ENCODE peak calls at places on chromosomes 5 and 9, in nine cellular contexts. One of them, this sample, is unnamed.
A peak's percentile ranks its signal among the peaks of the same experiment; 100 is the strongest.

GRCh38 chr9:133714606-133715294 is 23.4 kb downstream of the SARDH start:
- DNase-seq in cardiac muscle cell: peak; percentile 52
- DNase-seq in IMR-90: peak; percentile 84
- DNase-seq in HCT116: no peak
- DNase-seq in psoas muscle: peak; percentile 50
- DNase-seq in OCI-LY7: no peak
- DNase-seq in CD8-positive, alpha-beta memory T cell: no peak
- DNase-seq in adrenal gland: peak; percentile 64
- DNase-seq in hepatocyte: peak; percentile 78
- DNase-seq in this sample: peak; percentile 56

GRCh38 chr9:35515766-35516165 is 25.9 kb downstream of the RUSC2 start:
- DNase-seq in hepatocyte: no peak
- DNase-seq in adrenal gland: no peak
- DNase-seq in OCI-LY7: no peak
- DNase-seq in IMR-90: no peak
- DNase-seq in CD8-positive, alpha-beta memory T cell: no peak
- DNase-seq in cardiac muscle cell: no peak
- DNase-seq in psoas muscle: no peak
- DNase-seq in HCT116: no peak
- DNase-seq in this sample: no peak

GRCh38 chr5:172412724-172413260 is 41.5 kb downstream of the SH3PXD2B start:
- DNase-seq in adrenal gland: peak; percentile 82
- DNase-seq in IMR-90: peak; percentile 95
- DNase-seq in cardiac muscle cell: no peak
- DNase-seq in OCI-LY7: no peak
- DNase-seq in hepatocyte: peak; percentile 52
- DNase-seq in psoas muscle: peak; percentile 93
- DNase-seq in HCT116: no peak
- DNase-seq in CD8-positive, alpha-beta memory T cell: no peak
- DNase-seq in this sample: no peak

GRCh38 chr9:97689401-97689800 is 7.7 kb downstream of the XPA start:
- DNase-seq in psoas muscle: no peak
- DNase-seq in IMR-90: peak; percentile 17
- DNase-seq in OCI-LY7: no peak
- DNase-seq in cardiac muscle cell: no peak
- DNase-seq in hepatocyte: no peak
- DNase-seq in HCT116: no peak
- DNase-seq in adrenal gland: no peak
- DNase-seq in CD8-positive, alpha-beta memory T cell: no peak
- DNase-seq in this sample: no peak

GRCh38 chr5:345404-346195 is 24.1 kb downstream of the AHRR start:
- DNase-seq in OCI-LY7: no peak
- DNase-seq in hepatocyte: no peak
- DNase-seq in IMR-90: no peak
- DNase-seq in adrenal gland: no peak
- DNase-seq in psoas muscle: no peak
- DNase-seq in cardiac muscle cell: no peak
- DNase-seq in CD8-positive, alpha-beta memory T cell: no peak
- DNase-seq in HCT116: no peak
- DNase-seq in this sample: peak; percentile 75

GRCh38 chr9:108104991-108105390 is 615.4 kb upstream of the KLF4 start:
- DNase-seq in IMR-90: no peak
- DNase-seq in OCI-LY7: no peak
- DNase-seq in cardiac muscle cell: no peak
- DNase-seq in psoas muscle: no peak
- DNase-seq in adrenal gland: no peak
- DNase-seq in CD8-positive, alpha-beta memory T cell: no peak
- DNase-seq in hepatocyte: no peak
- DNase-seq in HCT116: no peak
- DNase-seq in this sample: no peak

GRCh38 chr9:70574222-70574837 is 159.9 kb upstream of the KLF9 start:
- DNase-seq in psoas muscle: peak; percentile 48
- DNase-seq in hepatocyte: no peak
- DNase-seq in CD8-positive, alpha-beta memory T cell: no peak
- DNase-seq in IMR-90: peak; percentile 76
- DNase-seq in HCT116: no peak
- DNase-seq in cardiac muscle cell: no peak
- DNase-seq in OCI-LY7: no peak
- DNase-seq in adrenal gland: no peak
- DNase-seq in this sample: peak; percentile 57

GRCh38 chr5:15516486-15516885 is 16.5 kb downstream of the FBXL7 start:
- DNase-seq in cardiac muscle cell: no peak
- DNase-seq in hepatocyte: no peak
- DNase-seq in IMR-90: no peak
- DNase-seq in HCT116: no peak
- DNase-seq in OCI-LY7: no peak
- DNase-seq in CD8-positive, alpha-beta memory T cell: no peak
- DNase-seq in psoas muscle: no peak
- DNase-seq in adrenal gland: no peak
- DNase-seq in this sample: no peak

GRCh38 chr9:76162751-76163500 is 231.3 kb downstream of the RFK start:
- DNase-seq in CD8-positive, alpha-beta memory T cell: no peak
- DNase-seq in hepatocyte: peak; percentile 15
- DNase-seq in HCT116: no peak
- DNase-seq in cardiac muscle cell: peak; percentile 8
- DNase-seq in IMR-90: peak; percentile 75
- DNase-seq in OCI-LY7: no peak
- DNase-seq in psoas muscle: peak; percentile 30
- DNase-seq in adrenal gland: no peak
- DNase-seq in this sample: no peak

GRCh38 chr5:139882961-139883539 is 87.4 kb downstream of the PSD2 start:
- DNase-seq in adrenal gland: no peak
- DNase-seq in hepatocyte: peak; percentile 34
- DNase-seq in IMR-90: no peak
- DNase-seq in OCI-LY7: no peak
- DNase-seq in psoas muscle: no peak
- DNase-seq in cardiac muscle cell: no peak
- DNase-seq in CD8-positive, alpha-beta memory T cell: no peak
- DNase-seq in HCT116: no peak
- DNase-seq in this sample: no peak

GRCh38 chr5:56183507-56183906 is 49.6 kb downstream of the ANKRD55 start:
- DNase-seq in IMR-90: peak; percentile 98
- DNase-seq in hepatocyte: no peak
- DNase-seq in cardiac muscle cell: no peak
- DNase-seq in OCI-LY7: no peak
- DNase-seq in adrenal gland: no peak
- DNase-seq in HCT116: peak; percentile 81
- DNase-seq in psoas muscle: no peak
- DNase-seq in CD8-positive, alpha-beta memory T cell: no peak
- DNase-seq in this sample: no peak

GRCh38 chr9:297104-297794 is 82.6 kb downstream of the DOCK8 start:
- DNase-seq in hepatocyte: peak; percentile 27
- DNase-seq in HCT116: no peak
- DNase-seq in IMR-90: no peak
- DNase-seq in psoas muscle: peak; percentile 23
- DNase-seq in cardiac muscle cell: no peak
- DNase-seq in CD8-positive, alpha-beta memory T cell: no peak
- DNase-seq in adrenal gland: peak; percentile 69
- DNase-seq in OCI-LY7: peak; percentile 45
- DNase-seq in this sample: no peak

GRCh38 chr9:94108584-94108983 is 24.3 kb downstream of the PTPDC1 start:
- DNase-seq in HCT116: no peak
- DNase-seq in CD8-positive, alpha-beta memory T cell: no peak
- DNase-seq in adrenal gland: no peak
- DNase-seq in hepatocyte: no peak
- DNase-seq in OCI-LY7: no peak
- DNase-seq in cardiac muscle cell: no peak
- DNase-seq in psoas muscle: peak; percentile 36
- DNase-seq in IMR-90: peak; percentile 18
- DNase-seq in this sample: no peak

GRCh38 chr5:4100739-4101138 is 505.1 kb downstream of the IRX1 start:
- DNase-seq in psoas muscle: no peak
- DNase-seq in cardiac muscle cell: peak; percentile 83
- DNase-seq in adrenal gland: no peak
- DNase-seq in IMR-90: no peak
- DNase-seq in hepatocyte: no peak
- DNase-seq in OCI-LY7: no peak
- DNase-seq in HCT116: no peak
- DNase-seq in CD8-positive, alpha-beta memory T cell: no peak
- DNase-seq in this sample: no peak

GRCh38 chr5:91049800-91050199 is 333.3 kb downstream of the ARRDC3 start:
- DNase-seq in CD8-positive, alpha-beta memory T cell: no peak
- DNase-seq in IMR-90: peak; percentile 34
- DNase-seq in adrenal gland: peak; percentile 53
- DNase-seq in OCI-LY7: no peak
- DNase-seq in HCT116: no peak
- DNase-seq in psoas muscle: no peak
- DNase-seq in cardiac muscle cell: no peak
- DNase-seq in hepatocyte: no peak
- DNase-seq in this sample: no peak

GRCh38 chr5:178519155-178519554 is 71.0 kb downstream of the COL23A1 start:
- DNase-seq in OCI-LY7: no peak
- DNase-seq in psoas muscle: no peak
- DNase-seq in cardiac muscle cell: no peak
- DNase-seq in adrenal gland: no peak
- DNase-seq in CD8-positive, alpha-beta memory T cell: no peak
- DNase-seq in hepatocyte: no peak
- DNase-seq in IMR-90: no peak
- DNase-seq in HCT116: no peak
- DNase-seq in this sample: peak; percentile 13

DNA sequence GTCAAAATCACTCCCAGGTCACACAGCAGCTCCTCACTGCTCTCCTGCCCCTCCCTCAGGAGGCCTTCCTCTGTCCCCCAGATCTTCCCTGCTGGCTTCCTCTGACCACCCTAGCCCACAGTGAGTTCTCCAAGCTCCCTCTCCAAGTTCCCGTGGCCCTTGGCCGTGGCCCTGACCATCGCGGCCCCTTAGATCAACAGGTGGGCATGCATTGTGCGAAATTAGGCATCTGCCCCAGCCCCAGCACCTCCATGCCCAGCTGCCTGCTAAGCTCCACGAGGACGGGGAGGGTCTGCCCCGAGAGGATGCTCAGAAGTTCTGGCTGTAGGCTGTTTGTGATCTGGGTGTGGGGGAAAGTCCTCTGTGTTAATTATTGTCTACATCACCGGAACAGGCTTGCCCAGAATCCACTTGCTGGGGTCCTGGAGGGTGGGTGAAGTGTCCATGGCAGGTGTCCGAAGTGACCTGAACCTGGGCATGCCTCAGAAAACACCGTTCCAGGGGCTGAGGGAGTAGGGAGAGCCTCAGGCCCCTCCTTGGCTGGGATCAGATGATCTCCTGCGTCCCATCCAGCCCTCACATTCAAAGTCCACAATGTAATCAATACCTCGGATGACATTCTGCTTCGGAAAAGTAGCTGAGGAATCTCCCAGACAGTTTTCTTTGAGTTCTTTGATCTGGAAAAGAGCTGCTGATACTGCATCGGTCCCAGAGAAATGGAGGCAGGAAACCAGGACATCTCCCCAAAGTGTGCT is 194.8 kb downstream of the PAX5 start:
- DNase-seq in OCI-LY7: no peak
- DNase-seq in hepatocyte: no peak
- DNase-seq in adrenal gland: no peak
- DNase-seq in cardiac muscle cell: no peak
- DNase-seq in CD8-positive, alpha-beta memory T cell: no peak
- DNase-seq in HCT116: no peak
- DNase-seq in psoas muscle: no peak
- DNase-seq in IMR-90: no peak
- DNase-seq in this sample: no peak
- H3K4me1 ChIP-seq in OCI-LY7: no peaks in the 10 kb centered on the region
- H3K4me1 ChIP-seq in hepatocyte: no peaks in the 10 kb centered on the region
- H3K4me1 ChIP-seq in adrenal gland: no peaks in the 10 kb centered on the region
- H3K4me1 ChIP-seq in cardiac muscle cell: no peaks in the 10 kb centered on the region
- H3K4me1 ChIP-seq in CD8-positive, alpha-beta memory T cell: no peaks in the 10 kb centered on the region
- H3K4me1 ChIP-seq in HCT116: no peaks in the 10 kb centered on the region
- H3K4me1 ChIP-seq in psoas muscle: no peaks in the 10 kb centered on the region
- H3K4me1 ChIP-seq in IMR-90: no peaks in the 10 kb centered on the region
- H3K4me1 ChIP-seq in this sample: no peaks in the 10 kb centered on the region

GRCh38 chr5:73380710-73381586 is 67.6 kb downstream of the FOXD1 start:
- DNase-seq in cardiac muscle cell: no peak
- DNase-seq in HCT116: no peak
- DNase-seq in CD8-positive, alpha-beta memory T cell: no peak
- DNase-seq in IMR-90: no peak
- DNase-seq in psoas muscle: no peak
- DNase-seq in adrenal gland: no peak
- DNase-seq in hepatocyte: no peak
- DNase-seq in OCI-LY7: no peak
- DNase-seq in this sample: no peak
- H3K9me3 ChIP-seq in cardiac muscle cell: no peaks in the 10 kb centered on the region
- H3K9me3 ChIP-seq in HCT116: peaks cover 14% of the 10 kb centered on the region
- H3K9me3 ChIP-seq in CD8-positive, alpha-beta memory T cell: peaks cover 5% of the 10 kb centered on the region
- H3K9me3 ChIP-seq in IMR-90: peaks cover 13% of the 10 kb centered on the region
- H3K9me3 ChIP-seq in psoas muscle: peaks cover 7% of the 10 kb centered on the region
- H3K9me3 ChIP-seq in adrenal gland: no peaks in the 10 kb centered on the region
- H3K9me3 ChIP-seq in hepatocyte: peaks cover 11% of the 10 kb centered on the region
- H3K9me3 ChIP-seq in OCI-LY7: peaks cover 15% of the 10 kb centered on the region
- H3K9me3 ChIP-seq in this sample: peaks cover 22% of the 10 kb centered on the region

GRCh38 chr9:127106493-127106855 is 16.0 kb downstream of the ANGPTL2 start:
- DNase-seq in CD8-positive, alpha-beta memory T cell: no peak
- DNase-seq in HCT116: no peak
- DNase-seq in OCI-LY7: no peak
- DNase-seq in adrenal gland: no peak
- DNase-seq in IMR-90: no peak
- DNase-seq in hepatocyte: no peak
- DNase-seq in psoas muscle: no peak
- DNase-seq in cardiac muscle cell: no peak
- DNase-seq in this sample: no peak

GRCh38 chr9:127104465-127105311 is 17.7 kb downstream of the ANGPTL2 start:
- DNase-seq in hepatocyte: no peak
- DNase-seq in cardiac muscle cell: peak; percentile 19
- DNase-seq in adrenal gland: no peak
- DNase-seq in CD8-positive, alpha-beta memory T cell: no peak
- DNase-seq in IMR-90: peak; percentile 32
- DNase-seq in HCT116: no peak
- DNase-seq in OCI-LY7: no peak
- DNase-seq in psoas muscle: no peak
- DNase-seq in this sample: no peak

GRCh38 chr9:127107344-127108181 is 14.9 kb downstream of the ANGPTL2 start:
- DNase-seq in CD8-positive, alpha-beta memory T cell: no peak
- DNase-seq in IMR-90: no peak
- DNase-seq in psoas muscle: no peak
- DNase-seq in OCI-LY7: no peak
- DNase-seq in hepatocyte: no peak
- DNase-seq in HCT116: no peak
- DNase-seq in cardiac muscle cell: no peak
- DNase-seq in adrenal gland: no peak
- DNase-seq in this sample: no peak

GRCh38 chr9:127108182-127108876 is 14.1 kb downstream of the ANGPTL2 start:
- DNase-seq in hepatocyte: no peak
- DNase-seq in cardiac muscle cell: no peak
- DNase-seq in CD8-positive, alpha-beta memory T cell: no peak
- DNase-seq in IMR-90: no peak
- DNase-seq in HCT116: no peak
- DNase-seq in psoas muscle: no peak
- DNase-seq in OCI-LY7: no peak
- DNase-seq in adrenal gland: no peak
- DNase-seq in this sample: no peak

GRCh38 chr9:127105805-127106492 is 16.5 kb downstream of the ANGPTL2 start:
- DNase-seq in HCT116: no peak
- DNase-seq in OCI-LY7: no peak
- DNase-seq in cardiac muscle cell: no peak
- DNase-seq in adrenal gland: no peak
- DNase-seq in IMR-90: no peak
- DNase-seq in psoas muscle: no peak
- DNase-seq in CD8-positive, alpha-beta memory T cell: no peak
- DNase-seq in hepatocyte: no peak
- DNase-seq in this sample: no peak
- H3K4me1 ChIP-seq in HCT116: no peaks in the 10 kb centered on the region
- H3K4me1 ChIP-seq in OCI-LY7: no peaks in the 10 kb centered on the region
- H3K4me1 ChIP-seq in cardiac muscle cell: peaks cover 9% of the 10 kb centered on the region
- H3K4me1 ChIP-seq in adrenal gland: no peaks in the 10 kb centered on the region
- H3K4me1 ChIP-seq in IMR-90: peaks cover 25% of the 10 kb centered on the region
- H3K4me1 ChIP-seq in psoas muscle: peaks cover 18% of the 10 kb centered on the region
- H3K4me1 ChIP-seq in CD8-positive, alpha-beta memory T cell: no peaks in the 10 kb centered on the region
- H3K4me1 ChIP-seq in hepatocyte: no peaks in the 10 kb centered on the region
- H3K4me1 ChIP-seq in this sample: peaks cover 3% of the 10 kb centered on the region

GRCh38 chr9:79698988-79699387 is 127.2 kb downstream of the TLE4 start:
- DNase-seq in psoas muscle: no peak
- DNase-seq in OCI-LY7: no peak
- DNase-seq in CD8-positive, alpha-beta memory T cell: no peak
- DNase-seq in hepatocyte: no peak
- DNase-seq in adrenal gland: no peak
- DNase-seq in HCT116: no peak
- DNase-seq in cardiac muscle cell: no peak
- DNase-seq in IMR-90: no peak
- DNase-seq in this sample: no peak
- H3K9me3 ChIP-seq in psoas muscle: no peaks in the 10 kb centered on the region
- H3K9me3 ChIP-seq in OCI-LY7: no peaks in the 10 kb centered on the region
- H3K9me3 ChIP-seq in CD8-positive, alpha-beta memory T cell: no peaks in the 10 kb centered on the region
- H3K9me3 ChIP-seq in hepatocyte: no peaks in the 10 kb centered on the region
- H3K9me3 ChIP-seq in adrenal gland: no peaks in the 10 kb centered on the region
- H3K9me3 ChIP-seq in HCT116: no peaks in the 10 kb centered on the region
- H3K9me3 ChIP-seq in cardiac muscle cell: no peaks in the 10 kb centered on the region
- H3K9me3 ChIP-seq in IMR-90: no peaks in the 10 kb centered on the region
- H3K9me3 ChIP-seq in this sample: no peaks in the 10 kb centered on the region

This sample was measured in endodermal cell.